ENCODE peak calls at places on chromosomes 4 and X, in six cellular contexts. One of them, this sample, is unnamed.

GRCh38 chrX:125394449-125394848 is 74.8 kb downstream of the TEX13C start:
- DNase-seq in dorsolateral prefrontal cortex: no peak
- DNase-seq in choroid plexus epithelial cell: no peak
- DNase-seq in effector memory CD4-positive, alpha-beta T cell: no peak
- DNase-seq in sigmoid colon: no peak
- DNase-seq in GM12865: no peak
- DNase-seq in this sample: no peak

GRCh38 chr4:52877006-52877405 is 14.9 kb downstream of the RASL11B start:
- DNase-seq in sigmoid colon: no peak
- DNase-seq in effector memory CD4-positive, alpha-beta T cell: no peak
- DNase-seq in GM12865: no peak
- DNase-seq in dorsolateral prefrontal cortex: no peak
- DNase-seq in choroid plexus epithelial cell: no peak
- DNase-seq in this sample: no peak

GRCh38 chr4:43339435-43339834 is 446.9 kb downstream of the GRXCR1 start:
- DNase-seq in dorsolateral prefrontal cortex: no peak
- DNase-seq in choroid plexus epithelial cell: peak
- DNase-seq in effector memory CD4-positive, alpha-beta T cell: no peak
- DNase-seq in sigmoid colon: no peak
- DNase-seq in GM12865: no peak
- DNase-seq in this sample: peak

GRCh38 chrX:20857746-20858145 is 516.5 kb upstream of the CNKSR2 start:
- DNase-seq in effector memory CD4-positive, alpha-beta T cell: no peak
- DNase-seq in sigmoid colon: peak
- DNase-seq in dorsolateral prefrontal cortex: peak
- DNase-seq in GM12865: no peak
- DNase-seq in choroid plexus epithelial cell: peak
- DNase-seq in this sample: peak

GRCh38 chrX:103628386-103629290 is at the start of gene TCEAL1:
- DNase-seq in effector memory CD4-positive, alpha-beta T cell: no peak
- DNase-seq in choroid plexus epithelial cell: peak
- DNase-seq in dorsolateral prefrontal cortex: peak
- DNase-seq in sigmoid colon: peak
- DNase-seq in GM12865: peak
- DNase-seq in this sample: peak

GRCh38 chr4:180805101-180805500 is 1438.1 kb upstream of the TENM3 start:
- DNase-seq in GM12865: no peak
- DNase-seq in choroid plexus epithelial cell: no peak
- DNase-seq in sigmoid colon: no peak
- DNase-seq in dorsolateral prefrontal cortex: no peak
- DNase-seq in effector memory CD4-positive, alpha-beta T cell: no peak
- DNase-seq in this sample: no peak

GRCh38 chrX:26262121-26262523 is 46.2 kb downstream of the MAGEB5 start:
- DNase-seq in effector memory CD4-positive, alpha-beta T cell: no peak
- DNase-seq in sigmoid colon: no peak
- DNase-seq in choroid plexus epithelial cell: peak
- DNase-seq in dorsolateral prefrontal cortex: no peak
- DNase-seq in GM12865: no peak
- DNase-seq in this sample: peak

GRCh38 chrX:132651411-132652086 is 162.7 kb upstream of the MBNL3 start:
- DNase-seq in choroid plexus epithelial cell: no peak
- DNase-seq in sigmoid colon: no peak
- DNase-seq in GM12865: no peak
- DNase-seq in dorsolateral prefrontal cortex: no peak
- DNase-seq in effector memory CD4-positive, alpha-beta T cell: no peak
- DNase-seq in this sample: no peak

GRCh38 chr4:128604840-128605239 is 204.7 kb upstream of the JADE1 start:
- DNase-seq in choroid plexus epithelial cell: no peak
- DNase-seq in GM12865: no peak
- DNase-seq in sigmoid colon: no peak
- DNase-seq in dorsolateral prefrontal cortex: no peak
- DNase-seq in effector memory CD4-positive, alpha-beta T cell: no peak
- DNase-seq in this sample: peak

GRCh38 chrX:112081781-112082482 is 644 bp downstream of the TRPC5 start:
- DNase-seq in sigmoid colon: no peak
- DNase-seq in effector memory CD4-positive, alpha-beta T cell: no peak
- DNase-seq in choroid plexus epithelial cell: no peak
- DNase-seq in GM12865: no peak
- DNase-seq in dorsolateral prefrontal cortex: no peak
- DNase-seq in this sample: no peak

GRCh38 chrX:50627696-50628095 is 157.1 kb upstream of the DGKK start:
- DNase-seq in choroid plexus epithelial cell: no peak
- DNase-seq in GM12865: no peak
- DNase-seq in dorsolateral prefrontal cortex: no peak
- DNase-seq in sigmoid colon: no peak
- DNase-seq in effector memory CD4-positive, alpha-beta T cell: no peak
- DNase-seq in this sample: no peak
- H3K4me3 ChIP-seq in choroid plexus epithelial cell: no peak
- H3K4me3 ChIP-seq in GM12865: no peak
- H3K4me3 ChIP-seq in dorsolateral prefrontal cortex: no peak
- H3K4me3 ChIP-seq in sigmoid colon: no peak
- H3K4me3 ChIP-seq in effector memory CD4-positive, alpha-beta T cell: no peak
- H3K4me3 ChIP-seq in this sample: no peak

GRCh38 chrX:150873616-150874015 is 24.9 kb downstream of the CD99L2 start:
- DNase-seq in choroid plexus epithelial cell: peak
- DNase-seq in effector memory CD4-positive, alpha-beta T cell: no peak
- DNase-seq in sigmoid colon: peak
- DNase-seq in dorsolateral prefrontal cortex: peak
- DNase-seq in GM12865: peak
- DNase-seq in this sample: peak

GRCh38 chrX:150874448-150874847 is 24.0 kb downstream of the CD99L2 start:
- DNase-seq in effector memory CD4-positive, alpha-beta T cell: no peak
- DNase-seq in choroid plexus epithelial cell: no peak
- DNase-seq in GM12865: no peak
- DNase-seq in dorsolateral prefrontal cortex: no peak
- DNase-seq in sigmoid colon: no peak
- DNase-seq in this sample: no peak

GRCh38 chrX:150871341-150871811 is 27.1 kb downstream of the CD99L2 start:
- DNase-seq in sigmoid colon: no peak
- DNase-seq in GM12865: no peak
- DNase-seq in dorsolateral prefrontal cortex: no peak
- DNase-seq in choroid plexus epithelial cell: no peak
- DNase-seq in effector memory CD4-positive, alpha-beta T cell: no peak
- DNase-seq in this sample: no peak

GRCh38 chrX:150870487-150871340 is 27.8 kb downstream of the CD99L2 start:
- DNase-seq in GM12865: no peak
- DNase-seq in sigmoid colon: no peak
- DNase-seq in dorsolateral prefrontal cortex: no peak
- DNase-seq in choroid plexus epithelial cell: peak
- DNase-seq in effector memory CD4-positive, alpha-beta T cell: no peak
- DNase-seq in this sample: peak

GRCh38 chrX:150872773-150873336 is 25.6 kb downstream of the CD99L2 start:
- DNase-seq in effector memory CD4-positive, alpha-beta T cell: no peak
- DNase-seq in dorsolateral prefrontal cortex: no peak
- DNase-seq in GM12865: no peak
- DNase-seq in sigmoid colon: no peak
- DNase-seq in choroid plexus epithelial cell: no peak
- DNase-seq in this sample: no peak
- H3K4me3 ChIP-seq in effector memory CD4-positive, alpha-beta T cell: no peak
- H3K4me3 ChIP-seq in dorsolateral prefrontal cortex: no peak
- H3K4me3 ChIP-seq in GM12865: no peak
- H3K4me3 ChIP-seq in sigmoid colon: no peak
- H3K4me3 ChIP-seq in choroid plexus epithelial cell: no peak
- H3K4me3 ChIP-seq in this sample: no peak

DNA sequence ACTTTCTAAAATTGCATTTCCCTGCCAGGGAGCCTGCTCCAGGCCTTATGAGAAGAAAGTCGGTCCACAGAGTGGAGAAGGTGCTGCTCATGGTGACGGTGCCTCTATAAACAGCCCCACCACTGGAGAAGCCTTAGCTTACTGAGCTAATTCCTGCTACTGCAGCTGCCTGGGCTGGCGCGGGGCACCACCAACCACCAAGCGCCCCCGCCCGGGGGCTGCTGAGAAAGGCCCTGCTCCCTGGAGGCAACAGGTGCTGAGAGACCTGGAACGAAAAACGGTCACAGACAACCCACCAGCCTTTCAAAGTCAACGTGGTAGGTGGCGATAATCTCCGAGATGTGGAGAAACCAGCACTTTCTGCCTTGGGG is 2.9 kb downstream of the HCFC1 start:
- DNase-seq in effector memory CD4-positive, alpha-beta T cell: no peak
- DNase-seq in GM12865: peak
- DNase-seq in choroid plexus epithelial cell: no peak
- DNase-seq in dorsolateral prefrontal cortex: no peak
- DNase-seq in sigmoid colon: peak
- DNase-seq in this sample: no peak
- H3K4me3 ChIP-seq in effector memory CD4-positive, alpha-beta T cell: peak
- H3K4me3 ChIP-seq in GM12865: peak
- H3K4me3 ChIP-seq in choroid plexus epithelial cell: peak
- H3K4me3 ChIP-seq in dorsolateral prefrontal cortex: peak
- H3K4me3 ChIP-seq in sigmoid colon: peak
- H3K4me3 ChIP-seq in this sample: peak

GRCh38 chrX:37746268-37746931 is 33.5 kb upstream of the CYBB start:
- DNase-seq in GM12865: peak
- DNase-seq in sigmoid colon: no peak
- DNase-seq in dorsolateral prefrontal cortex: no peak
- DNase-seq in effector memory CD4-positive, alpha-beta T cell: no peak
- DNase-seq in choroid plexus epithelial cell: no peak
- DNase-seq in this sample: no peak

GRCh38 chrX:37745354-37745753 is 34.5 kb upstream of the CYBB start:
- DNase-seq in choroid plexus epithelial cell: peak
- DNase-seq in dorsolateral prefrontal cortex: peak
- DNase-seq in GM12865: peak
- DNase-seq in sigmoid colon: peak
- DNase-seq in effector memory CD4-positive, alpha-beta T cell: peak
- DNase-seq in this sample: peak

GRCh38 chrX:37745835-37746234 is 34.0 kb upstream of the CYBB start:
- DNase-seq in effector memory CD4-positive, alpha-beta T cell: no peak
- DNase-seq in choroid plexus epithelial cell: no peak
- DNase-seq in GM12865: peak
- DNase-seq in sigmoid colon: no peak
- DNase-seq in dorsolateral prefrontal cortex: no peak
- DNase-seq in this sample: no peak

GRCh38 chrX:37752941-37753340 is 26.9 kb upstream of the CYBB start:
- DNase-seq in GM12865: no peak
- DNase-seq in choroid plexus epithelial cell: no peak
- DNase-seq in sigmoid colon: no peak
- DNase-seq in dorsolateral prefrontal cortex: no peak
- DNase-seq in effector memory CD4-positive, alpha-beta T cell: no peak
- DNase-seq in this sample: no peak

GRCh38 chrX:37746951-37747350 is 32.9 kb upstream of the CYBB start:
- DNase-seq in GM12865: no peak
- DNase-seq in effector memory CD4-positive, alpha-beta T cell: no peak
- DNase-seq in choroid plexus epithelial cell: no peak
- DNase-seq in sigmoid colon: no peak
- DNase-seq in dorsolateral prefrontal cortex: no peak
- DNase-seq in this sample: no peak
- H3K4me3 ChIP-seq in GM12865: no peak
- H3K4me3 ChIP-seq in effector memory CD4-positive, alpha-beta T cell: no peak
- H3K4me3 ChIP-seq in choroid plexus epithelial cell: no peak
- H3K4me3 ChIP-seq in sigmoid colon: no peak
- H3K4me3 ChIP-seq in dorsolateral prefrontal cortex: no peak
- H3K4me3 ChIP-seq in this sample: no peak

DNA sequence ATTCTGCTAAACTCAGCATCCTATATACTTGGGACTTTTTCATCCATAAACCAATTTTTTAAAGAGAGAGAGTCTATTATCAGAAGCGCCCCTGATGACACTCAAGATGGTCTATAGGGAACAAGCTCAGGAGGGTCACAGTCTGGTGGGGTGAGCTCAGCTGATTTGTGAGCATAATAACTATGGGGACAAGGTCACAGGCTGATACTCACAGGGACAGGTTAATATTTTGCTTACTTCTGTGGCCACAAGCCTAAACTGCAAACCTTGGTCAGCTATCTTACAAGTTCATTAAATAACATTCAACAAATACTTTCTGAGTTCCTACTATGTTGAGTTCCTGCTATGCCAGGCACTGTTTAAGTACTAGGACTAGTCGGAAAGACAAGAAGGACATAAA is 10.1 kb upstream of the CCDC149 start:
- DNase-seq in dorsolateral prefrontal cortex: no peak
- DNase-seq in effector memory CD4-positive, alpha-beta T cell: no peak
- DNase-seq in sigmoid colon: no peak
- DNase-seq in choroid plexus epithelial cell: no peak
- DNase-seq in GM12865: no peak
- DNase-seq in this sample: no peak
- H3K4me3 ChIP-seq in dorsolateral prefrontal cortex: no peak
- H3K4me3 ChIP-seq in effector memory CD4-positive, alpha-beta T cell: no peak
- H3K4me3 ChIP-seq in sigmoid colon: no peak
- H3K4me3 ChIP-seq in choroid plexus epithelial cell: no peak
- H3K4me3 ChIP-seq in GM12865: no peak
- H3K4me3 ChIP-seq in this sample: no peak

DNA sequence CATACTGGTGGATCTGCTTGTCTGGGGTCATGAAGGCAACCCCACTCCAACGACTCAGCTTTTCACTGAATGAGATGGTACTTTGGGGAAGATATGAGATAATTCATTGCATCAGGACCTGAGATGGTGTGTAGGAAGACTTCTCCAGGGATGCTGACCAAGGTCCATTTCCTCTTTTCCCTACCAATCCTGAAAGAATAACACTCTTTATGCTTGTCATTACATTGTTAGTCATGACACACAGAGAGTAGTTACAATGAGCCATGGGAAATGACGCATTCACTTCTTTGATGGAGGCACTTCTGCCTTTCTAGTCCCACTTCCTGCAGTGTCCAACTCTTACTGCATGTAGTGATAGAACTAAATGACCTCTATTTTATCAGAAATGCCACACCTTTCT is 58.6 kb downstream of the AREG start:
- DNase-seq in dorsolateral prefrontal cortex: no peak
- DNase-seq in effector memory CD4-positive, alpha-beta T cell: no peak
- DNase-seq in GM12865: no peak
- DNase-seq in sigmoid colon: no peak
- DNase-seq in choroid plexus epithelial cell: peak
- DNase-seq in this sample: peak
- H3K4me3 ChIP-seq in dorsolateral prefrontal cortex: no peak
- H3K4me3 ChIP-seq in effector memory CD4-positive, alpha-beta T cell: no peak
- H3K4me3 ChIP-seq in GM12865: no peak
- H3K4me3 ChIP-seq in sigmoid colon: no peak
- H3K4me3 ChIP-seq in choroid plexus epithelial cell: no peak
- H3K4me3 ChIP-seq in this sample: no peak

DNA sequence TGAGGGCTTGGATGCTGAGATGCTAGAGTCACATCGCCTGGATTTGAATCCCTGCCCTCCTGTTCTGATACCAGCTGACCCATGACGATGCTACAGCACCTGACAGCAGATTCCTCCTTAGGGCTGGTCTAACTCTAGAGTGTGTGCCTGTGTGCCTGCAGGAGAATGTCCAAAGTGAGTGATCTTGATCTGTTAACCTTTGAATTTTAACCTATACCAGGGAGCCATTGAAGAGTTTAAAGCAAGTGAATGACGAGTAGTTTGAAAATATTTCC is 102.6 kb downstream of the PTTG2 start:
- DNase-seq in GM12865: no peak
- DNase-seq in effector memory CD4-positive, alpha-beta T cell: no peak
- DNase-seq in sigmoid colon: no peak
- DNase-seq in dorsolateral prefrontal cortex: no peak
- DNase-seq in choroid plexus epithelial cell: peak
- DNase-seq in this sample: no peak
- H3K4me3 ChIP-seq in GM12865: no peak
- H3K4me3 ChIP-seq in effector memory CD4-positive, alpha-beta T cell: no peak
- H3K4me3 ChIP-seq in sigmoid colon: no peak
- H3K4me3 ChIP-seq in dorsolateral prefrontal cortex: no peak
- H3K4me3 ChIP-seq in choroid plexus epithelial cell: no peak
- H3K4me3 ChIP-seq in this sample: no peak

GRCh38 chr4:158050942-158051341 is 121.9 kb downstream of the GASK1B start:
- DNase-seq in GM12865: no peak
- DNase-seq in choroid plexus epithelial cell: no peak
- DNase-seq in sigmoid colon: no peak
- DNase-seq in effector memory CD4-positive, alpha-beta T cell: no peak
- DNase-seq in dorsolateral prefrontal cortex: no peak
- DNase-seq in this sample: no peak
- H3K4me3 ChIP-seq in GM12865: no peak
- H3K4me3 ChIP-seq in choroid plexus epithelial cell: no peak
- H3K4me3 ChIP-seq in sigmoid colon: no peak
- H3K4me3 ChIP-seq in effector memory CD4-positive, alpha-beta T cell: no peak
- H3K4me3 ChIP-seq in dorsolateral prefrontal cortex: no peak
- H3K4me3 ChIP-seq in this sample: no peak

This sample was measured in fibroblast of pulmonary artery.